ENCODE peak calls at places on chromosomes 12 and 14, in seven cellular contexts. Y is foreskin fibroblast; H is mucosa of descending colon; D is CD4-positive, alpha-beta T cell; U is cardiac muscle cell; N is HFFc6; I is fibroblast of mammary gland. P is an unnamed sample.
A peak's percentile ranks its signal among the peaks of the same experiment; 100 is the strongest.

GRCh38 chr12:101238806-101239329 is 28.8 kb upstream of the SLC5A8 start:
- DNase-seq in U (no peak), H (no peak), Y (no peak), D (no peak), N (no peak), I (no peak), P (no peak)

GRCh38 chr14:26863736-26864135 is 265.9 kb upstream of the NOVA1 start:
- DNase-seq in N (no peak), D (no peak), Y (peak; percentile 78), H (no peak), U (peak; percentile 60), I (peak; percentile 85), P (no peak)

GRCh38 chr12:1835178-1836131 is 15.1 kb downstream of the LRTM2 start:
- DNase-seq in U (no peak), H (no peak), I (no peak), Y (no peak), D (no peak), N (no peak), P (no peak)

GRCh38 chr12:124453419-124454351 is 113.7 kb downstream of the NCOR2 start:
- DNase-seq in D (peak; percentile 73), N (peak; percentile 69), Y (peak; percentile 90), U (peak; percentile 38), I (peak; percentile 52), H (peak; percentile 73), P (no peak)

GRCh38 chr12:76274699-76275098 is 73.5 kb downstream of the BBS10 start:
- DNase-seq in U (peak; percentile 14), I (peak; percentile 67), Y (peak; percentile 27), D (no peak), H (no peak), N (no peak), P (no peak)

GRCh38 chr12:109387425-109388166 is 39.9 kb downstream of the MYO1H start:
- DNase-seq in U (peak; percentile 39), Y (peak; percentile 65), D (no peak), I (peak; percentile 40), N (peak; percentile 42), H (peak; percentile 21), P (no peak)

GRCh38 chr14:61710853-61711817 is 15.8 kb downstream of the HIF1A start:
- DNase-seq in U (peak; percentile 54), I (no peak), D (no peak), H (no peak), Y (no peak), N (no peak), P (no peak)

GRCh38 chr14:95311752-95312151 is 8.0 kb downstream of the CLMN start:
- DNase-seq in U (peak; percentile 16), D (no peak), H (no peak), Y (no peak), I (peak; percentile 54), N (no peak), P (no peak)

GRCh38 chr12:29782285-29782820 is 1.4 kb downstream of the TMTC1 start:
- DNase-seq in I (peak; percentile 90), Y (peak; percentile 80), N (no peak), D (no peak), U (peak; percentile 78), H (no peak), P (no peak)

GRCh38 chr12:105626653-105627052 is 296.2 kb downstream of the C12orf75 start:
- DNase-seq in H (no peak), U (no peak), I (no peak), D (no peak), Y (no peak), N (no peak), P (no peak)

GRCh38 chr12:129868566-129868965 is 35.3 kb downstream of the TMEM132D start:
- DNase-seq in I (no peak), U (no peak), Y (no peak), N (no peak), D (no peak), H (no peak), P (no peak)

GRCh38 chr14:96255501-96256366 is at the start of gene BDKRB1:
- DNase-seq in U (peak; percentile 87), N (peak; percentile 88), H (no peak), Y (peak; percentile 85), I (peak; percentile 94), D (no peak), P (no peak)

GRCh38 chr12:110577717-110578521 is 5.2 kb downstream of the PPTC7 start:
- DNase-seq in N (peak; percentile 86), I (peak; percentile 94), Y (peak; percentile 86), H (peak; percentile 72), D (peak; percentile 23), U (peak; percentile 65), P (no peak)

GRCh38 chr14:55514819-55515470 is 65.1 kb upstream of the KTN1 start:
- DNase-seq in D (no peak), Y (peak; percentile 79), N (peak; percentile 62), U (peak; percentile 77), I (peak; percentile 85), H (no peak), P (no peak)

GRCh38 chr12:56154246-56154771 is 1.9 kb downstream of the MYL6B start:
- DNase-seq in N (no peak), Y (no peak), U (no peak), D (no peak), H (no peak), I (no peak), P (no peak)

GRCh38 chr12:33265037-33265436 is 174.6 kb downstream of the SYT10 start:
- DNase-seq in N (no peak), D (no peak), U (no peak), Y (no peak), I (no peak), H (no peak), P (no peak)

GRCh38 chr12:3680919-3681594 is 71.9 kb downstream of the CRACR2A start:
- DNase-seq in H (peak; percentile 72), I (peak; percentile 30), Y (peak; percentile 68), N (no peak), U (peak; percentile 69), D (no peak), P (no peak)

GRCh38 chr14:97298775-97299174 is 501.6 kb downstream of the VRK1 start:
- DNase-seq in I (no peak), Y (no peak), H (no peak), D (no peak), U (no peak), N (no peak), P (no peak)

GRCh38 chr14:97301931-97302559 is 504.9 kb downstream of the VRK1 start:
- DNase-seq in H (no peak), D (no peak), U (no peak), I (no peak), Y (no peak), N (no peak), P (no peak)

GRCh38 chr14:97298331-97298730 is 501.1 kb downstream of the VRK1 start:
- DNase-seq in N (no peak), D (no peak), Y (no peak), U (no peak), I (no peak), H (no peak), P (no peak)

GRCh38 chr14:97295108-97295710 is 498.0 kb downstream of the VRK1 start:
- DNase-seq in Y (no peak), U (no peak), H (no peak), I (no peak), N (no peak), D (no peak), P (no peak)

DNA sequence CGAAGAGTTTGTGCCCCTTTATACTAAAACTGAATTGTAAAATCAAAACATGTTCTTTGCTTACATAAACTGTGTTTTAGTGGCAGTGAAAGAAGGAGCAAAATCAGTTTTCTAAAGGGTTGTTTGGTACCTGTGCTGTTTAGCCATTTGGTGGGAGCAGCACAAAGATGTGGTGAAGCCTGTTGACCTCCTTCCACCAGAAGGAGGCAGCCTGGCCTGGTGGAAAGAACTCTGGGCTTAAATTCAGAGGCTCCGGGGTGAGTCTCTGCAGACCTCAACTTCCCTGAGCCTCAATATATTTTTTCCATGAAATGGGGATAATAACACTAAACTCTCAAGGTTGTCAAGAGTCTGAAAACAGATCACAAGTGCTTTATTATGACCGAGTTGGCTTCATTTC is 502.5 kb downstream of the VRK1 start:
- DNase-seq in H (peak; percentile 23), N (no peak), Y (no peak), I (no peak), U (no peak), D (peak; percentile 24), P (no peak)
- TF ChIP-seq CTCF in H (no peak), N (no peak), Y (no peak), I (no peak), U (no peak), D (peak; percentile 63), P (peak; percentile 10)

GRCh38 chr14:53295985-53296582 is 143.0 kb upstream of the DDHD1 start:
- DNase-seq in N (peak; percentile 9), U (peak; percentile 60), I (peak; percentile 59), D (no peak), Y (peak; percentile 74), H (peak; percentile 47), P (no peak)
- TF ChIP-seq CTCF in N (peak; percentile 95), U (peak; percentile 53), I (peak; percentile 56), D (peak; percentile 88), Y (peak; percentile 37), H (peak; percentile 44), P (peak; percentile 55)

DNA sequence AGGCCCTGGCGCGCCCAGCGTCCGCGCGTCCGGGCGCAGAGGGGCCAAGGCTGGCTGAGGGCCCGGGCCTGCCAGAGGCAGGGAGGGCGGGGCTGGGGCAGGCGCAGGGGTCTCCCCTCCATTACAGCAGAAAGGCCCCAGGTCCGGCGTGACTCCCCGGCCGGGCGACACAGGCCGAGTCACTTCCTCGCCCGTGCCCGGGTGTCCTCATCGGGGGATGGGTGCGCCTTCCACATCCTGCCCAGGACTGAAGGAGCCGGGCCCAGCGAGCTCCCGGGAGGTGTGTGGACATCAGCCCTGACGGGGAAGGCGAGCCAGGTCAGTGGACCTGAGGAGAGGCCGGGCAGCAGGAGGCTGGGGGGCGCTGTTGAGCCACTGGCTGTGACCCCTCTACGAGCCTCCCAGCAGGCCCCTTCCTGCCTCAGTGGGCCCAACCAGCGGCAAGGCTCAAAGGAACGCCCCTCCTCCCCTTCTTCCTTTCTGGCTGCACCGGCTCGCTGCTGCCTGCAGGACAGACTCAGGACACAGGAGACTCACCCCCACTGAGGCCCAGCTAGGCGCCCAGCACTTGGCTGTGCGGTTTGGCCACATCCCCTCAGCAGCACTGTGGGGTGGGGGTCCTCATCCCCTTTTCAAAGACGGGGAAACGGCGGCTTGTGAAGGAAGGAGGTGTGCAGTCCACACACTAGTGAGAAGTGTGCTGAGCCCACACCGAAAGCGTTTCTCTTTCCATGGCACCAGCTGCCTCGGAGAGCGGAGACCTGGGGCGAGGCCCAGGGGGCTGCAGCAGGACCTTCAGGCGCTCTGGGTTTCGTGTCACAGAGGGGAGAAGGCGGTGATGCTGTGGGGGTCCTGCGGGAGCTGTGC is 606 bp downstream of the TNFAIP2 start:
- DNase-seq in Y (peak; percentile 48), H (peak; percentile 54), U (peak; percentile 52), N (no peak), I (peak; percentile 35), D (no peak), P (no peak)
- TF ChIP-seq CTCF in Y (peak; percentile 29), H (no peak), U (peak; percentile 49), N (peak; percentile 76), I (peak; percentile 39), D (no peak), P (no peak)

DNA sequence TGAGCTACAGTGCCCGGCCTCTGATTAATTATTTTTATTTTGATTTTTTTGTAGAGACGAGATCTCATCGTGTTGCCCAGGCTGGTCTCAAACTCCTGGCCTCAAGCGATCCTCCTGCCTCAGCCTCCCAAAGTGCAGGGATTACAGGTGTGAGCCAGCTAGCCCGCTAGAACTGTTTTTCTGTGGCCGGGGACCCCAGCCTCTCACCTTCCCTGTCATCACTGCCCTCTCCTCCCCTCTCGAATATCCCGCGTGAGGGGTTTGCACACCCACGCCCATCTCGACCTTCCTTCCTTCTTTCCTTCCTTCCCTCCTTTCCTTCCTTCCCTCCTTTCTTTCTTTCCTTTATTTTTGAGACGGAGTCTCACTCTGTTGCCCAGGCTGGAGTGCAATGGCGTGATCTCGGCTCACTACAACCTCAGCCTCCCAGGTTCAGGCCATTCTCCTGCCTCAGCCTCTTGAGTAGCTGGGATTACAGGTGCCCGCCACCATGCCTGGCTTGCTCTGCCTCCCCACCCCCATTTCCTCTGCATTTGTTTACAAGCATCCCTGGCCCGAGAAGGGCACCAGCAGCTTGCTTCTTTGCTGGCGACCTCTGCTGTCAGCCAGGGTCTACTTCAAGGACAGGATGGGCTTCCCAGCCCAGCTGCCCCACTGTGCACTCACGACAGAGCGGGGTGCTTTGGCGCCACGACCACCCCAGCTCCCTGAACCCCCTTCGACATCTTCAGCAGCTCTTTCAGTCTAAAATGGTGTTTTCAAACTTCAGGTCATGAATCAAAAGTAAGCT is 4.3 kb upstream of the TRAF3 start:
- DNase-seq in U (no peak), H (no peak), I (no peak), Y (peak; percentile 50), N (no peak), D (no peak), P (no peak)
- TF ChIP-seq CTCF in U (peak; percentile 29), H (no peak), I (no peak), Y (peak; percentile 14), N (peak; percentile 28), D (no peak), P (peak; percentile 37)